ENCODE peak calls at places on chromosomes 16 and 17, in six cellular contexts. Z, K, G, D, P and B are unnamed samples.
A peak's percentile ranks its signal among the peaks of the same experiment; 100 is the strongest.

GRCh38 chr16:870856-871561 is 70.5 kb upstream of the GNG13 start:
- DNase-seq in K (no peak), Z (no peak), P (no peak), G (no peak), D (no peak), B (no peak)

GRCh38 chr16:81601008-81601428 is 156.4 kb downstream of the CMIP start:
- DNase-seq in G (no peak), D (peak; percentile 30), P (peak; percentile 79), Z (no peak), K (no peak), B (no peak)

GRCh38 chr17:27526603-27527002 is 70.4 kb downstream of the KSR1 start:
- DNase-seq in D (peak; percentile 47), G (no peak), K (peak; percentile 63), Z (no peak), P (no peak), B (peak; percentile 62)

GRCh38 chr16:54546481-54546880 is 259.9 kb upstream of the IRX3 start:
- DNase-seq in D (no peak), P (no peak), K (no peak), G (no peak), Z (no peak), B (no peak)

GRCh38 chr16:66894948-66895696 is 14.8 kb downstream of the PDP2 start:
- DNase-seq in D (peak; percentile 83), P (peak; percentile 40), Z (peak; percentile 74), K (peak; percentile 82), G (peak; percentile 76), B (peak; percentile 81)

GRCh38 chr17:28904800-28905199 is 1.9 kb upstream of the DHRS13 start:
- DNase-seq in P (no peak), D (no peak), K (no peak), G (no peak), Z (no peak), B (no peak)

GRCh38 chr17:13940858-13941665 is 128.2 kb upstream of the COX10 start:
- DNase-seq in K (no peak), G (no peak), D (no peak), P (no peak), Z (no peak), B (peak; percentile 67)

GRCh38 chr16:66959645-66960177 is 1.4 kb upstream of the CES3 start:
- DNase-seq in K (no peak), D (no peak), G (peak; percentile 57), P (no peak), Z (no peak), B (no peak)

GRCh38 chr17:57534863-57535651 is 210.0 kb downstream of the CCDC182 start:
- DNase-seq in D (peak; percentile 92), P (peak; percentile 36), K (peak; percentile 55), Z (peak; percentile 57), G (peak; percentile 51), B (peak; percentile 61)

GRCh38 chr17:29091591-29092291 is 48.8 kb downstream of the PIPOX start:
- DNase-seq in P (no peak), D (no peak), Z (no peak), G (no peak), K (no peak), B (no peak)

GRCh38 chr17:35129154-35129972 is 7.9 kb downstream of the FNDC8 start:
- DNase-seq in Z (no peak), G (no peak), K (no peak), P (no peak), D (no peak), B (no peak)

GRCh38 chr17:14395255-14395654 is 94.4 kb downstream of the HS3ST3B1 start:
- DNase-seq in Z (no peak), K (no peak), P (no peak), D (no peak), G (no peak), B (no peak)

GRCh38 chr17:45384047-45384799 is 48.4 kb downstream of the ARHGAP27 start:
- DNase-seq in G (no peak), K (no peak), Z (no peak), P (no peak), D (no peak), B (no peak)

GRCh38 chr17:1532836-1533602 is 16.6 kb upstream of the INPP5K start:
- DNase-seq in Z (no peak), P (no peak), K (no peak), D (no peak), G (peak; percentile 48), B (peak; percentile 32)

GRCh38 chr17:7882629-7883028 is 6.0 kb upstream of the CHD3 start:
- DNase-seq in K (no peak), G (no peak), P (no peak), D (no peak), Z (no peak), B (no peak)

GRCh38 chr16:31301708-31302400 is 42.1 kb downstream of the ITGAM start:
- DNase-seq in P (no peak), G (no peak), D (peak; percentile 22), K (no peak), Z (no peak), B (no peak)

GRCh38 chr17:38729886-38730525 is at the start of gene CISD3:
- DNase-seq in D (peak; percentile 82), G (peak; percentile 95), P (peak; percentile 62), Z (peak; percentile 91), K (peak; percentile 90), B (peak; percentile 84)

GRCh38 chr17:65163990-65164495 is 26.9 kb downstream of the RGS9 start:
- DNase-seq in D (no peak), Z (no peak), K (no peak), P (no peak), G (no peak), B (no peak)

GRCh38 chr17:12047977-12048376 is 27.3 kb downstream of the MAP2K4 start:
- DNase-seq in D (no peak), Z (no peak), G (no peak), P (no peak), K (no peak), B (no peak)

GRCh38 chr17:40618754-40619625 is 28.6 kb downstream of the SMARCE1 start:
- DNase-seq in G (no peak), K (no peak), Z (peak; percentile 59), D (no peak), P (no peak), B (no peak)

GRCh38 chr17:5789443-5789842 is 205.1 kb upstream of the NLRP1 start:
- DNase-seq in K (no peak), Z (no peak), D (no peak), G (no peak), P (no peak), B (no peak)

GRCh38 chr17:58786586-58787295 is 31.1 kb downstream of the PPM1E start:
- DNase-seq in P (no peak), D (peak; percentile 83), Z (no peak), G (no peak), K (no peak), B (no peak)

GRCh38 chr17:45908460-45908859 is 14.1 kb downstream of the MAPT start:
- DNase-seq in Z (no peak), K (no peak), P (no peak), D (no peak), G (no peak), B (no peak)

GRCh38 chr17:29180051-29180787 is at the start of gene MYO18A:
- DNase-seq in G (peak; percentile 86), K (peak; percentile 87), Z (peak; percentile 82), P (peak; percentile 56), D (peak; percentile 77), B (peak; percentile 77)

GRCh38 chr17:39756376-39757079 is 18.8 kb downstream of the GRB7 start:
- DNase-seq in D (no peak), Z (no peak), P (no peak), G (no peak), K (no peak), B (no peak)

GRCh38 chr17:55360971-55361370 is 60.7 kb downstream of the MMD start:
- DNase-seq in G (no peak), D (no peak), P (no peak), Z (no peak), K (no peak), B (no peak)

GRCh38 chr17:43151880-43152456 is 19.0 kb upstream of the NBR1 start:
- DNase-seq in K (no peak), D (no peak), Z (no peak), G (no peak), P (no peak), B (no peak)

GRCh38 chr16:35735403-35736251 is 2276.2 kb downstream of the TP53TG3F start:
- DNase-seq in K (no peak), D (no peak), G (no peak), P (no peak), Z (no peak), B (no peak)

GRCh38 chr16:85017151-85017550 is 5.8 kb upstream of the ZDHHC7 start:
- DNase-seq in P (no peak), D (no peak), Z (no peak), K (no peak), G (peak; percentile 41), B (no peak)

GRCh38 chr16:12153662-12154061 is 177.1 kb downstream of the SNX29 start:
- DNase-seq in K (no peak), G (no peak), Z (no peak), P (no peak), D (no peak), B (no peak)

GRCh38 chr16:88863426-88863825 is 3.0 kb downstream of the PABPN1L start:
- DNase-seq in Z (no peak), D (no peak), K (no peak), P (no peak), G (no peak), B (no peak)

GRCh38 chr17:72494576-72494975 is 373.8 kb downstream of the SOX9 start:
- DNase-seq in G (no peak), D (no peak), P (no peak), K (no peak), Z (no peak), B (no peak)
- H3K4me1 ChIP-seq in G (no peaks in the 10 kb centered on the region), D (no peaks in the 10 kb centered on the region), P (no peaks in the 10 kb centered on the region), K (no peaks in the 10 kb centered on the region), Z (no peaks in the 10 kb centered on the region), B (no peaks in the 10 kb centered on the region)

DNA sequence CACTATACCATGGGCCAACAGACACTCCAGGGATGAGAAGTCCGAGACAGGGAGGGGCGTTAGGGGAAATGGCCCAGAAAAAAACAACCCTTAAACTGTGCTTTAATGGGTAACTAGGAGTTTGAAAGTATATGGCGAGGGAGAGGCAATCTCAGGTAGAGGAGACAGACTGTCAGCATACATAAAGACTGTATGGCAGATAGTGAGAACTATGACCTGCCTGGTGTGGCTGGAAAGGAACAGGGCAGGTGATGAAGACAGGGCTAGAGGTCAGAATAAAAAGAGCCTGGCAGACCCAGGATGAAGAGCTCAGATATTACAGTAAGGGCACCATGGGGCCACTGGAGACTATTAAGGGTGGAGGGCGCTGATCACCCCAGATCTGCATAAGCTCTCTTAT is 8.1 kb downstream of the ZZEF1 start:
- DNase-seq in P (no peak), D (no peak), K (no peak), Z (no peak), G (no peak), B (no peak)
- TF ChIP-seq POLR2A in P (no peak), D (no peak), K (no peak), Z (no peak), G (no peak), B (no peak)

GRCh38 chr17:82566129-82566995 is 46.8 kb downstream of the FOXK2 start:
- DNase-seq in K (no peak), P (no peak), D (no peak), G (no peak), Z (no peak), B (no peak)
- H3K4me3 ChIP-seq in K (no peak overlapping the region), P (no peak overlapping the region), D (no peak overlapping the region), G (no peak overlapping the region), Z (no peak overlapping the region), B (no peak overlapping the region)

DNA sequence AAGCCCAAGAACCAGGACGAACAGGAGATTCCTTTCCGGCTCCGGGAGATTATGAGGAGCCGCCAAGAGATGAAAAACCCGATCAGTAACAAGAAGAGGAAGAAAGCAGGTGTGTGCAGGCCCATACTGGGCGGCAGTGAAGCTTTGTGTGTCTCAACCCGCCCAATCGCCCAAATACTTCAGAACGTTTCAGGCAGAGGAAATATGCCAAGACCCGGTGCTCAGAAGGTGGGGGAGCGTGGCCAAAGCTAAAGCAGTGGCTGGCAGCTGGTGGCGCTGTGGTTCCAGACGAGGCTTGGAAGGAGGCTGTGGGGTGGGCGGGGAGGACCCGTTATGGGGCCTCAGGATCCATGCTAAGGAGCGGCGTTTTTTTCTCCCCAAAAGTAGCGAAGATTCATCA is 1.2 kb downstream of the CCDC137 start:
- DNase-seq in D (no peak), P (no peak), G (no peak), Z (no peak), K (no peak), B (no peak)
- H3K4me1 ChIP-seq in D (peaks cover 27% of the 10 kb centered on the region), P (peaks cover 13% of the 10 kb centered on the region), G (peaks cover 27% of the 10 kb centered on the region), Z (no peaks in the 10 kb centered on the region), K (peaks cover 12% of the 10 kb centered on the region), B (peaks cover 8% of the 10 kb centered on the region)